ENCODE peak calls at places on chromosomes 11 and 22, in seven cellular contexts. One of them, this sample, is unnamed.

GRCh38 chr22:38397189-38398097 is 57.6 kb downstream of the KCNJ4 start:
- DNase-seq in effector memory CD4-positive, alpha-beta T cell: no peak
- DNase-seq in heart right ventricle: peak; percentile 70
- DNase-seq in AG04450: no peak
- DNase-seq in lower lobe of right lung: peak; percentile 74
- DNase-seq in CD8-positive, alpha-beta T cell: no peak
- DNase-seq in spleen: peak; percentile 89
- DNase-seq in this sample: peak; percentile 26

GRCh38 chr11:62601114-62601363 is 626 bp downstream of the MTA2 start:
- DNase-seq in effector memory CD4-positive, alpha-beta T cell: peak; percentile 29
- DNase-seq in AG04450: no peak
- DNase-seq in CD8-positive, alpha-beta T cell: no peak
- DNase-seq in heart right ventricle: peak; percentile 69
- DNase-seq in spleen: peak; percentile 94
- DNase-seq in lower lobe of right lung: no peak
- DNase-seq in this sample: no peak

GRCh38 chr11:8913961-8914660 is 3.1 kb downstream of the AKIP1 start:
- DNase-seq in lower lobe of right lung: no peak
- DNase-seq in AG04450: no peak
- DNase-seq in spleen: no peak
- DNase-seq in effector memory CD4-positive, alpha-beta T cell: no peak
- DNase-seq in heart right ventricle: no peak
- DNase-seq in CD8-positive, alpha-beta T cell: peak; percentile 42
- DNase-seq in this sample: no peak

GRCh38 chr11:17439316-17439782 is 37.3 kb downstream of the ABCC8 start:
- DNase-seq in AG04450: no peak
- DNase-seq in spleen: no peak
- DNase-seq in lower lobe of right lung: no peak
- DNase-seq in heart right ventricle: no peak
- DNase-seq in effector memory CD4-positive, alpha-beta T cell: no peak
- DNase-seq in CD8-positive, alpha-beta T cell: no peak
- DNase-seq in this sample: no peak

GRCh38 chr11:108853151-108853550 is 188.3 kb downstream of the DDX10 start:
- DNase-seq in lower lobe of right lung: no peak
- DNase-seq in spleen: no peak
- DNase-seq in AG04450: no peak
- DNase-seq in heart right ventricle: no peak
- DNase-seq in CD8-positive, alpha-beta T cell: no peak
- DNase-seq in effector memory CD4-positive, alpha-beta T cell: no peak
- DNase-seq in this sample: no peak

GRCh38 chr11:59899532-59899931 is 20.9 kb downstream of the OOSP3 start:
- DNase-seq in CD8-positive, alpha-beta T cell: no peak
- DNase-seq in lower lobe of right lung: no peak
- DNase-seq in AG04450: no peak
- DNase-seq in effector memory CD4-positive, alpha-beta T cell: no peak
- DNase-seq in spleen: no peak
- DNase-seq in heart right ventricle: no peak
- DNase-seq in this sample: no peak

GRCh38 chr22:30876925-30877553 is 91.5 kb downstream of the MORC2 start:
- DNase-seq in CD8-positive, alpha-beta T cell: no peak
- DNase-seq in effector memory CD4-positive, alpha-beta T cell: no peak
- DNase-seq in AG04450: no peak
- DNase-seq in lower lobe of right lung: peak; percentile 14
- DNase-seq in heart right ventricle: peak; percentile 49
- DNase-seq in spleen: no peak
- DNase-seq in this sample: no peak

GRCh38 chr11:27331984-27332383 is 31.0 kb downstream of the CCDC34 start:
- DNase-seq in lower lobe of right lung: no peak
- DNase-seq in spleen: no peak
- DNase-seq in AG04450: no peak
- DNase-seq in CD8-positive, alpha-beta T cell: no peak
- DNase-seq in effector memory CD4-positive, alpha-beta T cell: no peak
- DNase-seq in heart right ventricle: no peak
- DNase-seq in this sample: no peak

GRCh38 chr11:130692220-130692619 is 224.1 kb downstream of the SNX19 start:
- DNase-seq in heart right ventricle: no peak
- DNase-seq in spleen: no peak
- DNase-seq in CD8-positive, alpha-beta T cell: no peak
- DNase-seq in lower lobe of right lung: no peak
- DNase-seq in AG04450: no peak
- DNase-seq in effector memory CD4-positive, alpha-beta T cell: no peak
- DNase-seq in this sample: no peak

GRCh38 chr11:62217191-62217748 is 8.8 kb downstream of the SCGB2A1 start:
- DNase-seq in spleen: no peak
- DNase-seq in heart right ventricle: no peak
- DNase-seq in CD8-positive, alpha-beta T cell: no peak
- DNase-seq in effector memory CD4-positive, alpha-beta T cell: no peak
- DNase-seq in lower lobe of right lung: no peak
- DNase-seq in AG04450: no peak
- DNase-seq in this sample: no peak

GRCh38 chr11:84468255-84468654 is 1158.9 kb downstream of the DLG2 start:
- DNase-seq in spleen: no peak
- DNase-seq in lower lobe of right lung: no peak
- DNase-seq in CD8-positive, alpha-beta T cell: no peak
- DNase-seq in heart right ventricle: no peak
- DNase-seq in AG04450: no peak
- DNase-seq in effector memory CD4-positive, alpha-beta T cell: no peak
- DNase-seq in this sample: no peak

GRCh38 chr22:26461188-26461810 is 22.3 kb downstream of the HPS4 start:
- DNase-seq in effector memory CD4-positive, alpha-beta T cell: no peak
- DNase-seq in heart right ventricle: peak; percentile 50
- DNase-seq in AG04450: no peak
- DNase-seq in lower lobe of right lung: peak; percentile 58
- DNase-seq in CD8-positive, alpha-beta T cell: peak; percentile 16
- DNase-seq in spleen: no peak
- DNase-seq in this sample: no peak

GRCh38 chr22:18929459-18929858 is 6.6 kb downstream of the PRODH start:
- DNase-seq in heart right ventricle: no peak
- DNase-seq in CD8-positive, alpha-beta T cell: no peak
- DNase-seq in effector memory CD4-positive, alpha-beta T cell: no peak
- DNase-seq in AG04450: no peak
- DNase-seq in spleen: no peak
- DNase-seq in lower lobe of right lung: no peak
- DNase-seq in this sample: no peak

GRCh38 chr22:24424001-24424900 is 3.1 kb upstream of the ADORA2A start:
- DNase-seq in lower lobe of right lung: peak; percentile 62
- DNase-seq in CD8-positive, alpha-beta T cell: no peak
- DNase-seq in heart right ventricle: peak; percentile 35
- DNase-seq in spleen: peak; percentile 92
- DNase-seq in AG04450: no peak
- DNase-seq in effector memory CD4-positive, alpha-beta T cell: no peak
- DNase-seq in this sample: no peak

GRCh38 chr22:26848244-26848920 is 191.0 kb downstream of the MIAT start:
- DNase-seq in lower lobe of right lung: no peak
- DNase-seq in heart right ventricle: no peak
- DNase-seq in AG04450: no peak
- DNase-seq in spleen: no peak
- DNase-seq in CD8-positive, alpha-beta T cell: no peak
- DNase-seq in effector memory CD4-positive, alpha-beta T cell: no peak
- DNase-seq in this sample: no peak

GRCh38 chr11:84564180-84564866 is 1062.8 kb downstream of the DLG2 start:
- DNase-seq in CD8-positive, alpha-beta T cell: no peak
- DNase-seq in lower lobe of right lung: no peak
- DNase-seq in AG04450: peak; percentile 6
- DNase-seq in heart right ventricle: no peak
- DNase-seq in effector memory CD4-positive, alpha-beta T cell: no peak
- DNase-seq in spleen: no peak
- DNase-seq in this sample: no peak

GRCh38 chr11:131217313-131218297 is 152.8 kb upstream of the NTM start:
- DNase-seq in spleen: no peak
- DNase-seq in AG04450: peak; percentile 3
- DNase-seq in heart right ventricle: no peak
- DNase-seq in lower lobe of right lung: no peak
- DNase-seq in effector memory CD4-positive, alpha-beta T cell: no peak
- DNase-seq in CD8-positive, alpha-beta T cell: no peak
- DNase-seq in this sample: no peak

GRCh38 chr11:110488446-110488845 is 58.7 kb downstream of the FDX1 start:
- DNase-seq in lower lobe of right lung: no peak
- DNase-seq in spleen: no peak
- DNase-seq in CD8-positive, alpha-beta T cell: no peak
- DNase-seq in AG04450: no peak
- DNase-seq in heart right ventricle: no peak
- DNase-seq in effector memory CD4-positive, alpha-beta T cell: no peak
- DNase-seq in this sample: no peak

GRCh38 chr11:59174664-59175033 is 2.7 kb downstream of the DTX4 start:
- DNase-seq in CD8-positive, alpha-beta T cell: no peak
- DNase-seq in heart right ventricle: no peak
- DNase-seq in effector memory CD4-positive, alpha-beta T cell: no peak
- DNase-seq in lower lobe of right lung: no peak
- DNase-seq in AG04450: no peak
- DNase-seq in spleen: no peak
- DNase-seq in this sample: no peak

GRCh38 chr11:116641561-116642045 is 131.2 kb downstream of the BUD13 start:
- DNase-seq in AG04450: no peak
- DNase-seq in spleen: no peak
- DNase-seq in effector memory CD4-positive, alpha-beta T cell: no peak
- DNase-seq in CD8-positive, alpha-beta T cell: no peak
- DNase-seq in lower lobe of right lung: peak; percentile 65
- DNase-seq in heart right ventricle: peak; percentile 25
- DNase-seq in this sample: no peak

GRCh38 chr11:12717851-12718291 is 43.6 kb downstream of the TEAD1 start:
- DNase-seq in heart right ventricle: no peak
- DNase-seq in CD8-positive, alpha-beta T cell: peak; percentile 21
- DNase-seq in AG04450: no peak
- DNase-seq in lower lobe of right lung: no peak
- DNase-seq in spleen: no peak
- DNase-seq in effector memory CD4-positive, alpha-beta T cell: peak; percentile 29
- DNase-seq in this sample: peak; percentile 96

GRCh38 chr11:80085563-80085962 is 644.7 kb upstream of the TENM4 start:
- DNase-seq in heart right ventricle: no peak
- DNase-seq in spleen: no peak
- DNase-seq in effector memory CD4-positive, alpha-beta T cell: no peak
- DNase-seq in lower lobe of right lung: no peak
- DNase-seq in CD8-positive, alpha-beta T cell: no peak
- DNase-seq in AG04450: no peak
- DNase-seq in this sample: no peak

GRCh38 chr11:80084614-80085013 is 643.8 kb upstream of the TENM4 start:
- DNase-seq in heart right ventricle: no peak
- DNase-seq in effector memory CD4-positive, alpha-beta T cell: no peak
- DNase-seq in spleen: no peak
- DNase-seq in AG04450: no peak
- DNase-seq in CD8-positive, alpha-beta T cell: no peak
- DNase-seq in lower lobe of right lung: no peak
- DNase-seq in this sample: no peak

GRCh38 chr11:80083561-80083960 is 642.7 kb upstream of the TENM4 start:
- DNase-seq in heart right ventricle: no peak
- DNase-seq in spleen: no peak
- DNase-seq in CD8-positive, alpha-beta T cell: no peak
- DNase-seq in effector memory CD4-positive, alpha-beta T cell: no peak
- DNase-seq in lower lobe of right lung: no peak
- DNase-seq in AG04450: no peak
- DNase-seq in this sample: no peak

GRCh38 chr11:80086496-80087055 is 645.7 kb upstream of the TENM4 start:
- DNase-seq in heart right ventricle: no peak
- DNase-seq in CD8-positive, alpha-beta T cell: no peak
- DNase-seq in lower lobe of right lung: no peak
- DNase-seq in AG04450: no peak
- DNase-seq in spleen: no peak
- DNase-seq in effector memory CD4-positive, alpha-beta T cell: no peak
- DNase-seq in this sample: no peak

GRCh38 chr11:80082386-80082785 is 641.6 kb upstream of the TENM4 start:
- DNase-seq in AG04450: no peak
- DNase-seq in effector memory CD4-positive, alpha-beta T cell: no peak
- DNase-seq in CD8-positive, alpha-beta T cell: no peak
- DNase-seq in heart right ventricle: no peak
- DNase-seq in lower lobe of right lung: no peak
- DNase-seq in spleen: no peak
- DNase-seq in this sample: no peak
- H3K4me3 ChIP-seq in AG04450: no peak overlapping the region
- H3K4me3 ChIP-seq in effector memory CD4-positive, alpha-beta T cell: no peak overlapping the region
- H3K4me3 ChIP-seq in CD8-positive, alpha-beta T cell: no peak overlapping the region
- H3K4me3 ChIP-seq in heart right ventricle: no peak overlapping the region
- H3K4me3 ChIP-seq in lower lobe of right lung: no peak overlapping the region
- H3K4me3 ChIP-seq in spleen: no peak overlapping the region
- H3K4me3 ChIP-seq in this sample: no peak overlapping the region

GRCh38 chr11:1450344-1450875 is 36.2 kb downstream of the MOB2 start:
- DNase-seq in effector memory CD4-positive, alpha-beta T cell: no peak
- DNase-seq in AG04450: no peak
- DNase-seq in heart right ventricle: no peak
- DNase-seq in lower lobe of right lung: no peak
- DNase-seq in CD8-positive, alpha-beta T cell: no peak
- DNase-seq in spleen: no peak
- DNase-seq in this sample: no peak
- H3K4me3 ChIP-seq in effector memory CD4-positive, alpha-beta T cell: no peak overlapping the region
- H3K4me3 ChIP-seq in AG04450: no peak overlapping the region
- H3K4me3 ChIP-seq in heart right ventricle: no peak overlapping the region
- H3K4me3 ChIP-seq in lower lobe of right lung: no peak overlapping the region
- H3K4me3 ChIP-seq in CD8-positive, alpha-beta T cell: no peak overlapping the region
- H3K4me3 ChIP-seq in spleen: no peak overlapping the region
- H3K4me3 ChIP-seq in this sample: no peak overlapping the region

DNA sequence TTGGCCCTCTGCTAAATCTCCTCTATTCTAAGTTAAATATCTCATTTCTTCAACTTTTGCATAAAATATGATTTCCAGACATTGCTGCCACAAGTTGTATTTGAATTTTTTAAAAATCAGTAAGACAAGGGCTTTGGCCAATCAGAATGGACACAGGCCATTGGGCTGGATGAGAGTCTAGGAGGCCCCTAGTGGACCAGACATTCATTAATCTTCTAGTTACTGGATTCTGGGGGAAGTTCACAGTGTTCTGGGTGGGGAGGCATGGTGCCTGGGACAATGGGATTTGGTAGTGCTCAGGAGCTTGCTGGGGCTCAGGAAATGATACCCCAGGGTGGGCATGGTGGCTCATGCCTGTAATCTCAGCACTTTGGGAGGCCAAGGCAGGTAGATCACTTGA is 12.4 kb upstream of the SORL1 start:
- DNase-seq in lower lobe of right lung: no peak
- DNase-seq in spleen: no peak
- DNase-seq in heart right ventricle: no peak
- DNase-seq in CD8-positive, alpha-beta T cell: no peak
- DNase-seq in AG04450: no peak
- DNase-seq in effector memory CD4-positive, alpha-beta T cell: no peak
- DNase-seq in this sample: no peak
- H3K4me3 ChIP-seq in lower lobe of right lung: no peak overlapping the region
- H3K4me3 ChIP-seq in spleen: no peak overlapping the region
- H3K4me3 ChIP-seq in heart right ventricle: no peak overlapping the region
- H3K4me3 ChIP-seq in CD8-positive, alpha-beta T cell: no peak overlapping the region
- H3K4me3 ChIP-seq in AG04450: no peak overlapping the region
- H3K4me3 ChIP-seq in effector memory CD4-positive, alpha-beta T cell: no peak overlapping the region
- H3K4me3 ChIP-seq in this sample: no peak overlapping the region

DNA sequence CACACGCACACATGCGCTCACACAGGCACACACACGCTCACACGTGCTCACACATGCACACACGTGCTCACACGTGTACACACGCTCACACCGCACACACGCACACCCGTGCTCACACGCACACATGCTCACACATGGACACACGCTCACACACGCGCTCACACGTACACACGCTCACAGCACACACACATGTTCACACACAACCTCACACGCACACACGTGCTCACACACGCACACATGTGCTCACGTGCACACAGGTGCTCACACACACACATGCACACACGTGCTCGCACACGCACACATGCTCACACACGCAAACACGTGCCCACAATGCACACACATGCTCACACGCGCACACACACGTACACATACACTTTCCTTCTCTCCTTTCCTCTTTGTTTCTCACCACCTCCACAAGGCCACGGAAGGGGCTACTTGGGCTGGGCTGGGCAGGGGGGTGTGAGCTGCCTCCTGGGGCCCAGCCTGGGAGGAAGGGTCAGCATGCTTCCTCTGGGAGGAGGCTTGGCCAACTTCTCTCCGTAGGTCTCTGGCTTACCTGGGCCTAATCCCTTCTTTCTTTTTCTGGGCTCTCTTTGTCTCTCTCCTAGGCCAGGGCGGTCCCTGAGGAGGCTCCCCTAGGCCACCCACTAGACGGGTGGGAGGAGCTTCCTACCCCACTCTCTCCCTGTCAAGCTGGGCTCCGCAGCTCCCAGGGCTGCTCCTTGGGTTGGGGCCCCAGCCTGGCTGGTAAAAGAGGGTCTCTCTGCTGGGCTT is 34.5 kb upstream of the PARVG start:
- DNase-seq in lower lobe of right lung: no peak
- DNase-seq in CD8-positive, alpha-beta T cell: no peak
- DNase-seq in effector memory CD4-positive, alpha-beta T cell: no peak
- DNase-seq in spleen: no peak
- DNase-seq in AG04450: no peak
- DNase-seq in heart right ventricle: no peak
- DNase-seq in this sample: no peak
- H3K4me3 ChIP-seq in lower lobe of right lung: no peak overlapping the region
- H3K4me3 ChIP-seq in CD8-positive, alpha-beta T cell: no peak overlapping the region
- H3K4me3 ChIP-seq in effector memory CD4-positive, alpha-beta T cell: no peak overlapping the region
- H3K4me3 ChIP-seq in spleen: no peak overlapping the region
- H3K4me3 ChIP-seq in AG04450: no peak overlapping the region
- H3K4me3 ChIP-seq in heart right ventricle: no peak overlapping the region
- H3K4me3 ChIP-seq in this sample: no peak overlapping the region

This sample was measured in GM12864.